ENCODE peak calls at places on chromosomes 4 and X, in ten cellular contexts. U, H, O, N, T, V, B, R, A and S are unnamed samples.

GRCh38 chr4:137608085-137608484 is 75.8 kb upstream of the PCDH18 start:
- DNase-seq in T (no peak), N (no peak), O (no peak), H (peak), A (no peak), U (no peak), B (peak), R (no peak), V (no peak), S (no peak)

GRCh38 chrX:107709266-107709795 is 66.3 kb downstream of the TSC22D3 start:
- DNase-seq in N (no peak), V (no peak), R (no peak), H (no peak), O (no peak), T (no peak), B (no peak), U (no peak), A (no peak), S (no peak)

GRCh38 chrX:97995834-97996233 is 1112.1 kb downstream of the RPA4 start:
- DNase-seq in V (no peak), O (no peak), H (no peak), B (no peak), T (no peak), R (no peak), A (no peak), U (no peak), N (no peak), S (no peak)

GRCh38 chr4:16011173-16011572 is 48.2 kb upstream of the FGFBP2 start:
- DNase-seq in N (no peak), H (no peak), O (no peak), B (no peak), U (no peak), R (no peak), A (no peak), V (no peak), T (no peak), S (no peak)

GRCh38 chrX:16589211-16589610 is 60.7 kb upstream of the S100G start:
- DNase-seq in U (peak), O (no peak), A (peak), R (no peak), V (no peak), T (no peak), B (no peak), H (no peak), N (no peak), S (no peak)

GRCh38 chr4:103450693-103451092 is 252.6 kb upstream of the CENPE start:
- DNase-seq in O (no peak), B (no peak), R (no peak), V (no peak), H (no peak), U (no peak), N (no peak), A (no peak), T (no peak), S (no peak)

GRCh38 chr4:10175626-10176025 is 59.0 kb upstream of the WDR1 start:
- DNase-seq in A (no peak), N (no peak), V (no peak), U (no peak), B (no peak), T (no peak), R (no peak), H (no peak), O (no peak), S (no peak)

GRCh38 chr4:145732416-145732815 is 52.5 kb downstream of the C4orf51 start:
- DNase-seq in V (no peak), A (no peak), R (no peak), T (no peak), H (no peak), N (peak), U (no peak), O (no peak), B (no peak), S (no peak)

GRCh38 chrX:94053575-94053974 is 379.6 kb downstream of the FAM133A start:
- DNase-seq in V (no peak), R (no peak), U (no peak), H (no peak), N (no peak), A (no peak), B (no peak), T (no peak), O (no peak), S (no peak)

GRCh38 chr4:7753271-7753670 is 186.4 kb downstream of the AFAP1 start:
- DNase-seq in O (no peak), T (no peak), N (no peak), B (no peak), R (no peak), U (no peak), H (no peak), A (no peak), V (no peak), S (no peak)

GRCh38 chrX:69616520-69617203 is 749 bp downstream of the EDA start:
- DNase-seq in H (peak), T (peak), B (peak), A (no peak), R (no peak), V (no peak), U (peak), N (peak), O (peak), S (no peak)

GRCh38 chr4:189084671-189085070 is 856.0 kb upstream of the FRG1 start:
- DNase-seq in B (no peak), A (no peak), N (no peak), H (no peak), T (peak), U (no peak), O (no peak), R (no peak), V (no peak), S (no peak)

GRCh38 chr4:19047481-19047880 is 1025.9 kb upstream of the LCORL start:
- DNase-seq in R (no peak), A (no peak), T (no peak), O (no peak), B (no peak), U (no peak), H (no peak), N (no peak), V (no peak), S (no peak)

GRCh38 chr4:116358633-116359222 is 726.6 kb downstream of the TRAM1L1 start:
- DNase-seq in U (peak), A (peak), T (peak), H (peak), R (no peak), B (no peak), O (no peak), N (peak), V (no peak), S (peak)

GRCh38 chrX:47283015-47283771 is 50.4 kb downstream of the USP11 start:
- DNase-seq in H (no peak), U (peak), V (no peak), R (no peak), A (peak), T (peak), B (peak), N (no peak), O (no peak), S (no peak)

GRCh38 chr4:183987529-183987946 is 82.4 kb downstream of the STOX2 start:
- DNase-seq in N (peak), B (peak), V (no peak), T (peak), H (peak), O (peak), A (peak), R (no peak), U (peak), S (no peak)

GRCh38 chr4:95023110-95023509 is 265.4 kb downstream of the BMPR1B start:
- DNase-seq in V (no peak), H (no peak), B (no peak), O (no peak), N (no peak), U (no peak), T (no peak), R (no peak), A (peak), S (no peak)

GRCh38 chr4:152682143-152682542 is 2.3 kb upstream of the TMEM154 start:
- DNase-seq in T (no peak), B (no peak), U (no peak), N (no peak), A (no peak), R (no peak), V (no peak), O (no peak), H (no peak), S (no peak)
- H3K4me3 ChIP-seq in T (no peak), B (no peak), U (no peak), N (no peak), A (no peak), R (no peak), V (no peak), O (no peak), H (no peak), S (no peak)

DNA sequence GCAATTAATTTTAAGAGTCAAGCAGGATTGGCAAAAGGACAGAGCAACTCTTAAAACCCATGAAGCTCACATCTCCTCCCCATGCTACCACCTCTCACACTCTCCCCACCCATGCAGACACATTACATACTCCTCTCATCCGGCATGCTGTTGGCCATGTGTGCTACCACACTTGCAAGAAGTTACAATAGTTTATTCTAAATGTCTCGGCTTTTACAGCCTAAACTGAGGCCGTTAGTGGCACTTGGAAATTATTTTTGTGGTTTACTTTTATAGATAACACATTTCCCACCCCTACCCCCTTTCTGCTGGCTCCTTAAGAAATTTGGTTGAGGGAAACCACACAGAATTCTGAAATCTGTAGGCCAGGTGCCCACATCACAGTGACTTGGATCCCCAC is 141.1 kb upstream of the HHIP start:
- DNase-seq in U (no peak), V (no peak), O (no peak), H (no peak), R (no peak), T (no peak), B (no peak), N (no peak), A (no peak), S (no peak)
- H3K4me3 ChIP-seq in U (no peak), V (no peak), O (no peak), H (no peak), R (no peak), T (no peak), B (no peak), N (no peak), A (no peak), S (no peak)

GRCh38 chrX:111083101-111083500 is 12.9 kb upstream of the PAK3 start:
- DNase-seq in U (peak), N (no peak), H (no peak), T (no peak), A (no peak), R (no peak), B (no peak), O (no peak), V (no peak), S (no peak)
- H3K4me3 ChIP-seq in U (no peak), N (no peak), H (no peak), T (no peak), A (no peak), R (no peak), B (no peak), O (no peak), V (no peak), S (no peak)

DNA sequence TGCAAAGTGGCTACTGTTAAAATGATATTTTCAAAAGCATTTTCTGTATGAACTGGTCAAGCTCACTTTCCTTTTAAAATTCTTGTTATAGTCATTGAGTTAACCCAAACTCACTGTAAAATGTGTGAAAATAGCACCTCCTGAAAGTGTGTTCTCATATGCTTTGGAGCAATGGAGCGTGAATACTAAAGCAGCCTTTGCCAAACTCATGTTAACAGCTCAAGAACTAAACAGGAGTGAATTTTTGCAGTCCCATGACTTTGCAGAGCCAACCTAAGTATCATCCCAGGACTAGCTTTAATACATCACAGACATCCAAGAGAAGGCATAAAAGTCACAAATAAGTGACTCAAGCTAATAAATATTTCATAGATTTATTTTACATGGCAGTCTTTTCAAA is 2.3 kb downstream of the AMMECR1 start:
- DNase-seq in A (no peak), H (no peak), V (no peak), T (no peak), B (no peak), U (no peak), O (no peak), N (no peak), R (no peak), S (no peak)
- H3K4me3 ChIP-seq in A (peak), H (no peak), V (no peak), T (peak), B (no peak), U (peak), O (peak), N (no peak), R (no peak), S (peak)

GRCh38 chrX:12141511-12141910 is 3.2 kb downstream of the FRMPD4 start:
- DNase-seq in U (no peak), H (no peak), T (no peak), O (no peak), N (no peak), R (no peak), B (no peak), V (no peak), A (no peak), S (no peak)

GRCh38 chrX:12138366-12139313 is at the start of gene FRMPD4:
- DNase-seq in O (no peak), U (peak), V (no peak), A (peak), N (no peak), T (no peak), R (no peak), B (peak), H (no peak), S (no peak)

GRCh38 chrX:12142661-12143060 is 4.4 kb downstream of the FRMPD4 start:
- DNase-seq in U (no peak), O (no peak), N (no peak), A (no peak), R (no peak), B (no peak), V (no peak), H (no peak), T (no peak), S (no peak)

GRCh38 chrX:12137982-12138365 is 299 bp upstream of the FRMPD4 start:
- DNase-seq in R (no peak), T (no peak), V (no peak), U (no peak), N (no peak), B (no peak), A (no peak), H (no peak), O (no peak), S (no peak)

DNA sequence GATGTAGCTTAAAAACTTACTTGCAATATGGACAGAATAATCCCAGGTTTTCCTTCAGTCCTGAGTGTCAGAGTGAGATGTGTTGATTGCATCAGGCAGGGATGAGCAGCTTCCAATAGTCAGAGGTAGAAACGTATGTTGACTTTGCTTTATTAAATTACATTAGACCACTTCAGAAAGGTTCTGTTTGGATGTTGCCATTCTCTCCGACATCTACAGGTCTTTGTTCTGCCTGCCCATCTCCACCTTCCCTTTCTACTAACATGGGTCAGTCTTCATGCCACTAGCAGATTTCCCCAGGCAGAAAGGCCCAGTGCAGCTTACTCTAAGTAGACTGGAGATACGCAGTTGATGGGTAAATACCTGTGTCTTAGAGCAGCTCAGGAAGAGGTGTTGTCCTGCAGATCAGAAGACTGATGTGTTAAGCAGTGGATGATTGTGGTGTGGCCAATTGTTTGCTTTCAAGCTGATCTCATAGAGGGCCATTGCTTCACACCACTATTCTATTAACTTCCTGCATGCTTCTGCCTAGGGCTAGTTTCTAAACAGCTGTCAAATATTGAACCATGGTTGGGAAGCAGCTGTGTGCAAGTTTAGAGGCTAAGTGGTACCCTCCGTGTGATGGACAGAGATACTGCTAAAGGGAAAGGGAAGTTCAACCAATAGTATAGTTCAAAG is 1.8 kb downstream of the FRMPD4 start:
- DNase-seq in V (no peak), A (peak), T (no peak), N (no peak), H (no peak), R (no peak), O (no peak), B (no peak), U (peak), S (no peak)
- H3K4me3 ChIP-seq in V (no peak), A (peak), T (no peak), N (no peak), H (no peak), R (no peak), O (no peak), B (no peak), U (no peak), S (no peak)

DNA sequence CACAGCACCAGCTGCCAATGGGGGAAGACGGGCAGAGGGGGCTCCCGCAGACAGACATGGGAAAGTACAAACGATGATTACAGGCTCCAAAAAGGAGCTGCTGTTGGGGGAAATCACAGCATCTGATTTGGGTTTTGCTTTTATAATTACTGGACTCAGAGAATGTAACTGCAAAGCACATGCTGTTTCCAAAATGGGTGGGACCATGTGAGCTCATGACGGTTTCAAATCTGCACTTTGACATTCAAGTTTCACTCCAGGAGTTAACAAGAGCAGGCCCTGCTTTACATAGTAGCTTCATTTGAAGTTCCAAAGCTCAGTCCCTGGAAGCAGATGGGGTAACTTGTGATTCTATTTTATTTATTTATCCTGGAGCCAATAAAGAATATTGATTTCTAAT is 88.4 kb downstream of the CLCN4 start:
- DNase-seq in V (no peak), U (no peak), B (no peak), T (no peak), N (no peak), H (no peak), R (no peak), A (no peak), O (no peak), S (no peak)
- H3K4me3 ChIP-seq in V (no peak), U (no peak), B (no peak), T (no peak), N (no peak), H (no peak), R (no peak), A (no peak), O (no peak), S (no peak)

DNA sequence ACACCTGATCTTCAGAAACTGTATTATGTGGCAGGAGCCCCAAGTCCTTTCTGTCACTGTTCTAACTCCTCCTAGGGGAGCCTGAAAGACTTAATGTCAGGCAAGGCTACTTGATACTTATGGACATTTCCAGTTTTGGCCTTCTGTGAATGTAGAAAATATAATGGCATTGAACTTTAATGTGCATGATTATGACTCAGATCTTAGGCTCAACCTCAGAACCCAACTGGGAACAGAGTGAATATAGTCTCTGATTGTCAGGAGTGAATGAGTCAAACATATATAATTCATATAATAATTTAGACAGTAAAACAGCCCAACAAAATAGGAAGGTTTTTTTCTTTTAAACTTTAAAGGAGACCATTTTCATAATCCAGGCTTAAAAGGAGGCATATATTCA is 297.9 kb downstream of the ANKRD50 start:
- DNase-seq in T (no peak), A (peak), N (no peak), R (no peak), H (no peak), V (no peak), O (no peak), B (no peak), U (peak), S (no peak)
- H3K4me3 ChIP-seq in T (no peak), A (no peak), N (no peak), R (no peak), H (no peak), V (no peak), O (no peak), B (no peak), U (no peak), S (no peak)

GRCh38 chrX:13734278-13735172 is at the start of the genes OFD1 and TRAPPC2:
- DNase-seq in N (peak), R (peak), H (peak), T (peak), U (peak), A (peak), O (peak), V (peak), B (peak), S (peak)
- H3K4me3 ChIP-seq in N (peak), R (peak), H (peak), T (peak), U (peak), A (peak), O (peak), V (peak), B (peak), S (peak)

GRCh38 chr4:27084685-27085356 is 224.2 kb downstream of the STIM2 start:
- DNase-seq in R (no peak), B (no peak), O (peak), H (no peak), N (peak), A (peak), T (peak), V (no peak), U (peak), S (no peak)
- H3K4me3 ChIP-seq in R (peak), B (peak), O (peak), H (no peak), N (no peak), A (peak), T (peak), V (peak), U (peak), S (no peak)

GRCh38 chr4:87497586-87497985 is 31.6 kb downstream of the SPARCL1 start:
- DNase-seq in R (no peak), U (no peak), H (no peak), V (no peak), N (no peak), T (no peak), O (no peak), A (no peak), B (no peak), S (no peak)

GRCh38 chr4:87500107-87500462 is 29.1 kb downstream of the SPARCL1 start:
- DNase-seq in V (no peak), R (no peak), B (no peak), O (no peak), A (no peak), N (no peak), U (no peak), T (no peak), H (no peak), S (no peak)

GRCh38 chr4:87499415-87500106 is 29.6 kb downstream of the SPARCL1 start:
- DNase-seq in T (no peak), V (no peak), H (no peak), B (no peak), A (no peak), O (no peak), R (no peak), U (no peak), N (no peak), S (no peak)

GRCh38 chr4:87497141-87497540 is 32.0 kb downstream of the SPARCL1 start:
- DNase-seq in U (no peak), H (no peak), T (no peak), N (no peak), A (no peak), R (no peak), V (no peak), B (no peak), O (no peak), S (no peak)

DNA sequence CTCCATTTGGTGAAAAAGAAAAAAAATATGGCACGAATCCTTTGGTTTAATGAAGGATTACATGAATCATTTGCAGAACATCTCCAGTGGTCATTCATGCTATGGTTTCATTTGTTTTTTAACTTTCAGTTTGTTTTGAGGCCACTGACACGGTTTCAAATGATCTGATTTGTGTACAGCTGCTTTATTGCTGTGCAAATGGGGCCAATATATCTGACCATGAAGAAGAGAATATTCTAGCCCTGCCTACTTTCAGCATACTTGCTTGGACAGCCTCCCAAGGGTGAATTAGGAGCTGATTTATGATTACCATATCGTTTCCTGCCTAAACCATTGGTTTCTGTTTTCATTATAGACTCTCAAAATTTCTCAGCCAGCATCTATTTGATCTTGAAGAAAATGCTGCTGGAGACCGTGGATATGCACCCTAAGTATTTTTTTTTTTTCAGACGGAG is 30.7 kb downstream of the SPARCL1 start:
- DNase-seq in V (no peak), H (no peak), N (no peak), T (no peak), R (no peak), A (peak), B (no peak), U (no peak), O (no peak), S (no peak)
- H3K4me3 ChIP-seq in V (no peak), H (no peak), N (no peak), T (no peak), R (peak), A (peak), B (no peak), U (no peak), O (peak), S (no peak)